ENCODE peak calls at places on chromosomes 1 and 21, in six cellular contexts. R is IMR-90, U is PC-9, J is amygdala, B is GM04504, A is dermis blood vessel endothelial cell. H is an unnamed sample.

GRCh38 chr1:155062151-155062686 is 1.3 kb upstream of the EFNA4 start:
- DNase-seq in R (no peak), U (no peak), J (no peak), B (no peak), A (no peak), H (no peak)

GRCh38 chr1:81678779-81679178 is 122.0 kb upstream of the ADGRL2 start:
- DNase-seq in R (no peak), U (peak), J (no peak), B (no peak), A (no peak), H (no peak)

GRCh38 chr1:54814571-54814970 is 13.4 kb upstream of the TTC22 start:
- DNase-seq in R (no peak), U (no peak), J (no peak), B (no peak), A (no peak), H (no peak)

GRCh38 chr1:215543191-215543606 is 23.9 kb upstream of the KCTD3 start:
- DNase-seq in R (peak), U (peak), J (no peak), B (peak), A (no peak), H (no peak)

GRCh38 chr1:111739984-111740765 is 980 bp upstream of the INKA2 start:
- DNase-seq in R (peak), U (peak), J (no peak), B (peak), A (peak), H (peak)

GRCh38 chr1:116311756-116312691 is 61.0 kb upstream of the ATP1A1 start:
- DNase-seq in R (no peak), U (peak), J (no peak), B (no peak), A (no peak), H (no peak)

GRCh38 chr21:35195232-35195631 is 146.1 kb upstream of the RUNX1 start:
- DNase-seq in R (no peak), U (no peak), J (no peak), B (no peak), A (no peak), H (no peak)

GRCh38 chr1:7541629-7542028 is 229.5 kb upstream of the VAMP3 start:
- DNase-seq in R (peak), U (no peak), J (no peak), B (no peak), A (no peak), H (no peak)

GRCh38 chr1:203360772-203361171 is 9.8 kb upstream of the FMOD start:
- DNase-seq in R (no peak), U (no peak), J (no peak), B (no peak), A (no peak), H (no peak)

GRCh38 chr1:151060241-151061011 is at the start of gene MLLT11:
- DNase-seq in R (peak), U (no peak), J (no peak), B (peak), A (peak), H (peak)

GRCh38 chr1:62364726-62365125 is 45.5 kb upstream of the KANK4 start:
- DNase-seq in R (no peak), U (no peak), J (no peak), B (no peak), A (no peak), H (no peak)

GRCh38 chr1:209107535-209107934 is 476.0 kb upstream of the CAMK1G start:
- DNase-seq in R (no peak), U (no peak), J (no peak), B (no peak), A (no peak), H (no peak)

GRCh38 chr1:214384373-214385079 is 103.6 kb downstream of the SMYD2 start:
- DNase-seq in R (no peak), U (no peak), J (no peak), B (no peak), A (no peak), H (no peak)

GRCh38 chr1:151993084-151993733 is 450 bp downstream of the S100A10 start:
- DNase-seq in R (no peak), U (no peak), J (no peak), B (no peak), A (peak), H (no peak)

GRCh38 chr1:26862781-26863676 is at the start of gene SFN:
- DNase-seq in R (no peak), U (peak), J (no peak), B (no peak), A (peak), H (no peak)

GRCh38 chr1:75136921-75137641 is 2.9 kb downstream of the LHX8 start:
- DNase-seq in R (no peak), U (no peak), J (no peak), B (no peak), A (peak), H (no peak)

GRCh38 chr1:22661880-22662279 is 8.8 kb downstream of the C1QB start:
- DNase-seq in R (no peak), U (no peak), J (no peak), B (no peak), A (no peak), H (no peak)

GRCh38 chr1:213652109-213652508 is 335.7 kb upstream of the PROX1 start:
- DNase-seq in R (no peak), U (no peak), J (no peak), B (no peak), A (no peak), H (no peak)

GRCh38 chr1:8302181-8302681 is 15.7 kb upstream of the SLC45A1 start:
- DNase-seq in R (no peak), U (no peak), J (no peak), B (no peak), A (no peak), H (no peak)

GRCh38 chr1:15992187-15992553 is 11.9 kb upstream of the SRARP start:
- DNase-seq in R (no peak), U (no peak), J (no peak), B (no peak), A (no peak), H (no peak)

H was measured in amniotic stem cell.